ENCODE peak calls at places on chromosomes 16 and 17, in four cellular contexts. One of them, this sample, is unnamed.

GRCh38 chr16:65965632-65966031 is 400.9 kb upstream of the CDH5 start:
- DNase-seq in IMR-90: no peak
- DNase-seq in mesendoderm: no peak
- DNase-seq in neuronal stem cell: no peak
- DNase-seq in this sample: peak; percentile 70

GRCh38 chr16:30829130-30830071 is 42.4 kb upstream of the ZNF629 start:
- DNase-seq in IMR-90: no peak
- DNase-seq in mesendoderm: peak; percentile 18
- DNase-seq in neuronal stem cell: no peak
- DNase-seq in this sample: no peak

GRCh38 chr16:84823484-84823883 is 3.7 kb downstream of the CRISPLD2 start:
- DNase-seq in IMR-90: no peak
- DNase-seq in mesendoderm: no peak
- DNase-seq in neuronal stem cell: no peak
- DNase-seq in this sample: no peak

GRCh38 chr16:69397821-69398521 is 12.2 kb upstream of the TERF2 start:
- DNase-seq in IMR-90: peak; percentile 78
- DNase-seq in mesendoderm: peak; percentile 92
- DNase-seq in neuronal stem cell: no peak
- DNase-seq in this sample: peak; percentile 23

GRCh38 chr17:48054238-48055185 is 6.4 kb downstream of the NFE2L1 start:
- DNase-seq in IMR-90: peak; percentile 60
- DNase-seq in mesendoderm: peak; percentile 99
- DNase-seq in neuronal stem cell: peak; percentile 93
- DNase-seq in this sample: peak; percentile 60

GRCh38 chr16:50390914-50391700 is 22.3 kb upstream of the BRD7 start:
- DNase-seq in IMR-90: no peak
- DNase-seq in mesendoderm: no peak
- DNase-seq in neuronal stem cell: no peak
- DNase-seq in this sample: no peak

GRCh38 chr16:74659041-74659440 is 7.6 kb downstream of the RFWD3 start:
- DNase-seq in IMR-90: no peak
- DNase-seq in mesendoderm: no peak
- DNase-seq in neuronal stem cell: no peak
- DNase-seq in this sample: no peak

GRCh38 chr16:87729266-87729954 is 36.4 kb downstream of the KLHDC4 start:
- DNase-seq in IMR-90: no peak
- DNase-seq in mesendoderm: no peak
- DNase-seq in neuronal stem cell: no peak
- DNase-seq in this sample: no peak

GRCh38 chr16:2952679-2953078 is 11.4 kb upstream of the KREMEN2 start:
- DNase-seq in IMR-90: no peak
- DNase-seq in mesendoderm: no peak
- DNase-seq in neuronal stem cell: no peak
- DNase-seq in this sample: no peak

GRCh38 chr16:8796469-8797363 is 723 bp downstream of the TMEM186 start:
- DNase-seq in IMR-90: no peak
- DNase-seq in mesendoderm: no peak
- DNase-seq in neuronal stem cell: no peak
- DNase-seq in this sample: no peak

GRCh38 chr16:8795818-8796217 is 1.6 kb downstream of the TMEM186 start:
- DNase-seq in IMR-90: no peak
- DNase-seq in mesendoderm: no peak
- DNase-seq in neuronal stem cell: no peak
- DNase-seq in this sample: no peak

GRCh38 chr16:8798535-8799157 is 1.0 kb downstream of the PMM2 start:
- DNase-seq in IMR-90: no peak
- DNase-seq in mesendoderm: no peak
- DNase-seq in neuronal stem cell: no peak
- DNase-seq in this sample: no peak

GRCh38 chr16:8798174-8798527 is 512 bp downstream of the PMM2 start:
- DNase-seq in IMR-90: peak; percentile 36
- DNase-seq in mesendoderm: peak; percentile 54
- DNase-seq in neuronal stem cell: no peak
- DNase-seq in this sample: no peak

DNA sequence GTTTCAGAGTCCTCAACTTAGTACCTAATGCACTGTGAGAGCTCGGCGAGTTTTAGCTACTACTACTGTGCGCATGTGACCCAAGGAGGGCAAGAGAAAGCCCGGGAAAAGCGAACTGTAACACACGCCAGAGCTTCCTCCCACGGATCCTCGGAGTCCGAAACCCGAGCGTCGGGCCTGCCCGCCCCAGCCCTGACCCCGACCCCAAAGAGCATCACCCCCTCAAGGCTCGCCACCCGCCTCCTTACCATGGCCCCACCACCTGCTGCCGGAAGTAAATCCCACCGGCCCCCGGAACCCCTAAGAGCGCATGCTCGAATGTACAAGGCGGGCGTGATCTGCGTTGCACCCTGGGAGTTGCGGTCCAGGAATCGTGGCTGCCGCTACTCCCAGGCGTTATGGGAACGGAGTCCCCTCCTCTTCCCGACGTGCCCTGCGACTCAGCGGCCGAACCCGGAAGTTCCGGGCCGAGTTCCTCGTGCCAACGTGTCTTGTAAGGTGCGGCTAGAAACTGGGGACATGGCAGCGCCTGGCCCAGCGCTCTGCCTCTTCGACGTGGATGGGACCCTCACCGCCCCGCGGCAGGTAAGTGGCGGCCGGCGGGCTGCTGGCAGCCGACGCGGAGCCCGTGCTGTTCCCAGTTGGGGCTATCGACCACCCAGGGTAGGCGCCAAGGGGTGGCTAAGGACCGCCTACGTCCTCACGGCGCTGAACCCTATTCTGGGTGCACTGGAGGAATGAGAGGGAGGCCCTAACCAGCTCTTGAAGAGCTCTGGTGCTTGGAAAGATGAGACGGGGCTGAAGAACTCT is at the start of the genes PMM2 and TMEM186:
- DNase-seq in IMR-90: peak; percentile 95
- DNase-seq in mesendoderm: peak; percentile 98
- DNase-seq in neuronal stem cell: peak; percentile 91
- DNase-seq in this sample: peak; percentile 96
- H3K23ac ChIP-seq in IMR-90: peak within 1 kb of the TSS; percentile 90
- H3K23ac ChIP-seq in mesendoderm: peak within 1 kb of the TSS; percentile 54
- H3K23ac ChIP-seq in neuronal stem cell: peak within 1 kb of the TSS; percentile 6
- H3K23ac ChIP-seq in this sample: no peak within 1 kb of the TSS

GRCh38 chr17:28689011-28689410 is 22.7 kb downstream of the PROCA1 start:
- DNase-seq in IMR-90: no peak
- DNase-seq in mesendoderm: no peak
- DNase-seq in neuronal stem cell: no peak
- DNase-seq in this sample: no peak

GRCh38 chr17:28688481-28688880 is 23.2 kb downstream of the PROCA1 start:
- DNase-seq in IMR-90: no peak
- DNase-seq in mesendoderm: no peak
- DNase-seq in neuronal stem cell: no peak
- DNase-seq in this sample: no peak

GRCh38 chr17:28698253-28698941 is 13.3 kb downstream of the PROCA1 start:
- DNase-seq in IMR-90: no peak
- DNase-seq in mesendoderm: no peak
- DNase-seq in neuronal stem cell: no peak
- DNase-seq in this sample: no peak

DNA sequence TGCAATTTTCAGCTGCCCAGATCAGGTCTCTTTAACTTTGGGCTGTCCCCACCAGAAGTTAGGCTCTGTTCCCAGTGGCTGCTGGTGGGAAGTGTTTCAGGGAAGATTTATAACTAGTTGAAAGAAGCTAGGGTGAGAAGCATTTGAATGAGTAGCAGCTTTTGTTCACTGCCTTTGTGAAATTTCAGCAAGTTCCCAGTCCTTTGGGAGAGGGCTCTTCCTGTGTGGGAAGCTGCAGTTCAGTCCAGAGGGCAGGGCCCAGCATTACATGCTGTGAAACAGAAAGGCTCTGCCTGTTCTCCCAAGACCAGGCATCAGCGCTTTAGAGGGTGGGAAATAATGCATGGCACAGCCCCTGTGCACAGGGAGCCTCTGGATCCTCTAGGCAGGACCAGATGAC is 17.8 kb downstream of the PROCA1 start:
- DNase-seq in IMR-90: no peak
- DNase-seq in mesendoderm: no peak
- DNase-seq in neuronal stem cell: no peak
- DNase-seq in this sample: no peak
- H2BK5ac ChIP-seq in IMR-90: no peak overlapping the region
- H2BK5ac ChIP-seq in mesendoderm: no peak overlapping the region
- H2BK5ac ChIP-seq in neuronal stem cell: no peak overlapping the region
- H2BK5ac ChIP-seq in this sample: no peak overlapping the region

GRCh38 chr17:17220529-17220928 is 14.4 kb upstream of the PLD6 start:
- DNase-seq in IMR-90: no peak
- DNase-seq in mesendoderm: no peak
- DNase-seq in neuronal stem cell: no peak
- DNase-seq in this sample: no peak
- H3K36me3 ChIP-seq in IMR-90: peaks cover 89% of the 10 kb centered on the region
- H3K36me3 ChIP-seq in mesendoderm: peaks cover 14% of the 10 kb centered on the region
- H3K36me3 ChIP-seq in neuronal stem cell: peaks cover 63% of the 10 kb centered on the region
- H3K36me3 ChIP-seq in this sample: peaks cover 84% of the 10 kb centered on the region

GRCh38 chr17:2337152-2337810 is at the start of gene SGSM2:
- DNase-seq in IMR-90: peak; percentile 34
- DNase-seq in mesendoderm: peak; percentile 38
- DNase-seq in neuronal stem cell: peak; percentile 59
- DNase-seq in this sample: peak; percentile 47
- H3K23ac ChIP-seq in IMR-90: peak within 1 kb of the TSS; percentile 98
- H3K23ac ChIP-seq in mesendoderm: peak within 1 kb of the TSS; percentile 87
- H3K23ac ChIP-seq in neuronal stem cell: peak within 1 kb of the TSS; percentile 45
- H3K23ac ChIP-seq in this sample: no peak within 1 kb of the TSS